ENCODE peak calls at places on chromosomes 11 and 22, in five cellular contexts. One of them, this sample, is unnamed.

GRCh38 chr22:36729321-36729720 is 25.8 kb upstream of the CACNG2 start:
- DNase-seq in IMR-90: no peak
- DNase-seq in H1: no peak
- DNase-seq in mesendoderm: no peak
- DNase-seq in neuronal stem cell: no peak
- DNase-seq in this sample: no peak

GRCh38 chr11:77346906-77347603 is 45.6 kb upstream of the GDPD4 start:
- DNase-seq in IMR-90: peak
- DNase-seq in H1: no peak
- DNase-seq in mesendoderm: peak
- DNase-seq in neuronal stem cell: no peak
- DNase-seq in this sample: peak

GRCh38 chr11:33652001-33652400 is 48.6 kb downstream of the C11orf91 start:
- DNase-seq in IMR-90: peak
- DNase-seq in H1: no peak
- DNase-seq in mesendoderm: no peak
- DNase-seq in neuronal stem cell: no peak
- DNase-seq in this sample: no peak

GRCh38 chr11:130549393-130549999 is 101.1 kb downstream of the ADAMTS15 start:
- DNase-seq in IMR-90: no peak
- DNase-seq in H1: no peak
- DNase-seq in mesendoderm: peak
- DNase-seq in neuronal stem cell: no peak
- DNase-seq in this sample: no peak

GRCh38 chr11:113876798-113877672 is 1.7 kb upstream of the USP28 start:
- DNase-seq in IMR-90: no peak
- DNase-seq in H1: no peak
- DNase-seq in mesendoderm: no peak
- DNase-seq in neuronal stem cell: no peak
- DNase-seq in this sample: no peak

GRCh38 chr11:42762348-42762747 is 549.4 kb upstream of the API5 start:
- DNase-seq in IMR-90: no peak
- DNase-seq in H1: no peak
- DNase-seq in mesendoderm: no peak
- DNase-seq in neuronal stem cell: peak
- DNase-seq in this sample: no peak

GRCh38 chr11:76803811-76804600 is 20.9 kb downstream of the TSKU start:
- DNase-seq in IMR-90: peak
- DNase-seq in H1: no peak
- DNase-seq in mesendoderm: no peak
- DNase-seq in neuronal stem cell: no peak
- DNase-seq in this sample: peak

GRCh38 chr22:45105281-45105700 is 58.4 kb upstream of the NUP50 start:
- DNase-seq in IMR-90: peak
- DNase-seq in H1: no peak
- DNase-seq in mesendoderm: no peak
- DNase-seq in neuronal stem cell: no peak
- DNase-seq in this sample: peak

GRCh38 chr11:101428918-101429317 is 154.9 kb downstream of the TRPC6 start:
- DNase-seq in IMR-90: peak
- DNase-seq in H1: no peak
- DNase-seq in mesendoderm: peak
- DNase-seq in neuronal stem cell: no peak
- DNase-seq in this sample: peak

GRCh38 chr11:65496304-65497140 is 2.3 kb upstream of the MALAT1 start:
- DNase-seq in IMR-90: peak
- DNase-seq in H1: no peak
- DNase-seq in mesendoderm: no peak
- DNase-seq in neuronal stem cell: no peak
- DNase-seq in this sample: peak

GRCh38 chr11:111456086-111456858 is 55.9 kb downstream of the BTG4 start:
- DNase-seq in IMR-90: no peak
- DNase-seq in H1: no peak
- DNase-seq in mesendoderm: no peak
- DNase-seq in neuronal stem cell: no peak
- DNase-seq in this sample: no peak

GRCh38 chr22:48155446-48155845 is 1393.0 kb downstream of the TBC1D22A start:
- DNase-seq in IMR-90: no peak
- DNase-seq in H1: no peak
- DNase-seq in mesendoderm: no peak
- DNase-seq in neuronal stem cell: no peak
- DNase-seq in this sample: no peak

GRCh38 chr11:118659314-118659939 is 20.0 kb downstream of the TREH start:
- DNase-seq in IMR-90: peak
- DNase-seq in H1: peak
- DNase-seq in mesendoderm: peak
- DNase-seq in neuronal stem cell: peak
- DNase-seq in this sample: peak

GRCh38 chr11:126303623-126304456 is at the start of gene DCPS:
- DNase-seq in IMR-90: peak
- DNase-seq in H1: peak
- DNase-seq in mesendoderm: peak
- DNase-seq in neuronal stem cell: peak
- DNase-seq in this sample: peak

GRCh38 chr11:76200006-76200940 is 6.0 kb downstream of the WNT11 start:
- DNase-seq in IMR-90: no peak
- DNase-seq in H1: no peak
- DNase-seq in mesendoderm: no peak
- DNase-seq in neuronal stem cell: no peak
- DNase-seq in this sample: no peak

GRCh38 chr22:17781319-17782031 is 7.2 kb upstream of the BID start:
- DNase-seq in IMR-90: peak
- DNase-seq in H1: no peak
- DNase-seq in mesendoderm: no peak
- DNase-seq in neuronal stem cell: no peak
- DNase-seq in this sample: peak

GRCh38 chr11:7512525-7513209 is 1.1 kb upstream of the PPFIBP2 start:
- DNase-seq in IMR-90: no peak
- DNase-seq in H1: no peak
- DNase-seq in mesendoderm: no peak
- DNase-seq in neuronal stem cell: no peak
- DNase-seq in this sample: peak

GRCh38 chr11:12232819-12233601 is 122.6 kb downstream of the MICAL2 start:
- DNase-seq in IMR-90: peak
- DNase-seq in H1: no peak
- DNase-seq in mesendoderm: peak
- DNase-seq in neuronal stem cell: no peak
- DNase-seq in this sample: peak

GRCh38 chr11:68904458-68904847 is 762 bp downstream of the IGHMBP2 start:
- DNase-seq in IMR-90: no peak
- DNase-seq in H1: no peak
- DNase-seq in mesendoderm: no peak
- DNase-seq in neuronal stem cell: peak
- DNase-seq in this sample: no peak
- H3K4ac ChIP-seq in IMR-90: peak
- H3K4ac ChIP-seq in H1: no peak
- H3K4ac ChIP-seq in mesendoderm: no peak
- H3K4ac ChIP-seq in neuronal stem cell: no peak
- H3K4ac ChIP-seq in this sample: no peak

DNA sequence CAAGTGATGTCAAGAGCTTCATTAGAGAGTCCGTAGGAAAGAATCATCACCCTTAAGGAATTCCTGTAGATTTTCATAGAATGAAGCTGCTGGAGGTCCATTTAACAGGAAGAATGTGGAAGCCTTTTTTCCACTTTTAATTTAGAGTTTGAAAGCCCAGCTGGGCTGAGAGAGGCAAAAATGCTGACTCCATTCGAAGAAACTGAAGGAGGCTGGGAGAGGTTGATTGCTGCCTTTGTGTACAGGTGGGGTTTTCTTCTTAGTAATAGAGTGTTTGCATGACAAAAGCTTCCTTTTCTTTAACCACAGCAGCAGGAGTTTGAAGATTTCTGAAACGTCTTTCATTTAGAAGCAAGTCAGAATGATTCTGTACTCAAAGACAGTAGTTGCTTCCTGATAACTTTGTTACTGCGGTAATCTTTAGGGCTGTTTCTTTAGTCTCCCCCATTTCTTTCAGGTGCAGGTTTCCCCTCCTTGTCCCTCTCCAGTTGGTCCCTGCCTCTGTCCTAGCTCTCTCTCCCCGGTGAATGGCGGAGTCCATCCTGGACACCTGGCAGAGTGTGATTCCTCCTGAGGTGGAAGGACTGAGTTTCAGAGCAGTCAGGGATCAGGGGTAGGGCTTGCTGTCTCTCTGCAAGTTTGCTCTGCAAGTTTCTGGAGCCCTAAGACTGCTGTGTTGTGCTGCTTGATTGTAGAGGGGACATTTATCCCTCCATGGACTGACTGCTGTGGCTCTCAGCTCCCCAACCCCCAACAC is 166.2 kb downstream of the LDLRAD3 start:
- DNase-seq in IMR-90: no peak
- DNase-seq in H1: peak
- DNase-seq in mesendoderm: peak
- DNase-seq in neuronal stem cell: peak
- DNase-seq in this sample: no peak
- H3K4ac ChIP-seq in IMR-90: no peak
- H3K4ac ChIP-seq in H1: peak
- H3K4ac ChIP-seq in mesendoderm: peak
- H3K4ac ChIP-seq in neuronal stem cell: no peak
- H3K4ac ChIP-seq in this sample: no peak

GRCh38 chr11:86747801-86748200 is 52.5 kb upstream of the PRSS23 start:
- DNase-seq in IMR-90: no peak
- DNase-seq in H1: no peak
- DNase-seq in mesendoderm: no peak
- DNase-seq in neuronal stem cell: no peak
- DNase-seq in this sample: no peak

GRCh38 chr11:86749861-86750401 is 50.4 kb upstream of the PRSS23 start:
- DNase-seq in IMR-90: no peak
- DNase-seq in H1: no peak
- DNase-seq in mesendoderm: no peak
- DNase-seq in neuronal stem cell: no peak
- DNase-seq in this sample: peak

GRCh38 chr11:86749376-86749775 is 51.0 kb upstream of the PRSS23 start:
- DNase-seq in IMR-90: no peak
- DNase-seq in H1: no peak
- DNase-seq in mesendoderm: peak
- DNase-seq in neuronal stem cell: no peak
- DNase-seq in this sample: no peak

GRCh38 chr11:86746509-86746908 is 53.8 kb upstream of the PRSS23 start:
- DNase-seq in IMR-90: no peak
- DNase-seq in H1: no peak
- DNase-seq in mesendoderm: no peak
- DNase-seq in neuronal stem cell: no peak
- DNase-seq in this sample: peak

DNA sequence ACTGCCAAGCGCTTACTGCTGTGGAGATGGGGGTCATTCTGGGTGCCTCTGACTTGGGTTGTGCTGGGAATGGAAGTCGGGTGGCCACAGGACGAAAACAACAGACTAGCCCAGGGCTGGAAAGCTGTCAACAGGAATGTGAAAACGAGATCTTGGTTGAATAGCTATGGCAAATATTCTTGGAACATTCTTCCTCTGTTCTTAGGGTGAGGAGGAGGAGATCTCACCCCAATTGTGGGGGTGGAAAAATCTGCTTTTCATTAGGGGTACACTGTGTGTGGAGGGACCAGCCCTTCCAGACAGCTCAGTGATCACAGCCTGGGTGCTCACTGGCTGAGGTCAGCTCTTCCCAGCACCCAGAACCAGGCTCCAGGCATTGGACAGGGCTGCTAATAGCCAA is 52.0 kb upstream of the PRSS23 start:
- DNase-seq in IMR-90: no peak
- DNase-seq in H1: no peak
- DNase-seq in mesendoderm: no peak
- DNase-seq in neuronal stem cell: no peak
- DNase-seq in this sample: no peak
- H3K4ac ChIP-seq in IMR-90: peak
- H3K4ac ChIP-seq in H1: no peak
- H3K4ac ChIP-seq in mesendoderm: no peak
- H3K4ac ChIP-seq in neuronal stem cell: no peak
- H3K4ac ChIP-seq in this sample: no peak

GRCh38 chr22:31244044-31244942 is 32.2 kb downstream of the LIMK2 start:
- DNase-seq in IMR-90: peak
- DNase-seq in H1: peak
- DNase-seq in mesendoderm: peak
- DNase-seq in neuronal stem cell: no peak
- DNase-seq in this sample: peak
- H3K4ac ChIP-seq in IMR-90: peak
- H3K4ac ChIP-seq in H1: no peak
- H3K4ac ChIP-seq in mesendoderm: peak
- H3K4ac ChIP-seq in neuronal stem cell: no peak
- H3K4ac ChIP-seq in this sample: peak

GRCh38 chr22:40679964-40680818 is 907 bp downstream of the MCHR1 start:
- DNase-seq in IMR-90: peak
- DNase-seq in H1: no peak
- DNase-seq in mesendoderm: peak
- DNase-seq in neuronal stem cell: no peak
- DNase-seq in this sample: peak
- H3K4ac ChIP-seq in IMR-90: peak
- H3K4ac ChIP-seq in H1: peak
- H3K4ac ChIP-seq in mesendoderm: no peak
- H3K4ac ChIP-seq in neuronal stem cell: no peak
- H3K4ac ChIP-seq in this sample: no peak

DNA sequence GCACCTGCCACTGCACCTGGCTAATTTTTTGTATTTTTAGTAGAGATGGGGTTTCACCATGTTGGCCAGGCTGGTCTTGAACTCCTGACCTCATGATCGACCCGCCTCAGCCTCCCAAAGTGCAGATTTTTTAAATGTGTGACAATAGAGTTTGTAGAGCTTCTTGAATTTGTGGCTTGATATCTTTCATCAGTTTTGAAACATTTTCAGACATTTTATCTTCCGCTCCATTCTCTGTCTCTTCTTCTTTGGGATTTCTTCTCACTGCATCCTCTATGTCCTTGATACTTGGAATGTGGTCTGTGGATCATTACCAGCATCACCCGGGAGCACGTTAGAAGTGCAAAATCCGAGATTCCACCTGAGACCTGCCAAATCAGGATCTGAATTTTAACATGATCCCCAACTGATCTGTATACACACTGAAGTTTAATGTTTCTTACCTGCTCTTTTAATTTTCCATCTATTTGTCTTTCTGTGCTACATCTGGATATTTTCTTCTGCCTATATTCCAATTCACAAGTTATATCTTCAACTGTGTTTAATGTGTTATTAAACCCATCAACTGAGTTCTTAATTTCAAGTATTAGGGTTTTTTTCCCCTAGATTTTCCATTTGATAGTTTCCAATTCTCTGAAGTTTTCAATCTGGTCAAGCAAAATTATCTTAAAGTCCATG is 126.4 kb downstream of the CEP164 start:
- DNase-seq in IMR-90: no peak
- DNase-seq in H1: no peak
- DNase-seq in mesendoderm: no peak
- DNase-seq in neuronal stem cell: no peak
- DNase-seq in this sample: no peak
- H3K4ac ChIP-seq in IMR-90: no peak
- H3K4ac ChIP-seq in H1: no peak
- H3K4ac ChIP-seq in mesendoderm: no peak
- H3K4ac ChIP-seq in neuronal stem cell: no peak
- H3K4ac ChIP-seq in this sample: no peak

This sample was measured in mesenchymal stem cell.